ENCODE peak calls at places on chromosomes 13 and 19, in nine cellular contexts. H, K, X, W, C, R, P, L and U are unnamed samples.

GRCh38 chr19:6076675-6077463 is 33.4 kb downstream of the RFX2 start:
- DNase-seq in H (peak; percentile 91), K (no peak), X (no peak), W (no peak), C (peak; percentile 55), R (no peak), P (no peak), L (peak; percentile 71), U (no peak)

GRCh38 chr13:34708914-34709313 is 233.2 kb upstream of the NBEA start:
- DNase-seq in H (no peak), K (no peak), X (no peak), W (no peak), C (no peak), R (no peak), P (no peak), L (no peak), U (no peak)

GRCh38 chr19:7923295-7924191 is 2.4 kb downstream of the CTXN1 start:
- DNase-seq in H (no peak), K (no peak), X (no peak), W (no peak), C (peak; percentile 74), R (no peak), P (no peak), L (no peak), U (no peak)

GRCh38 chr19:12995596-12996541 is 594 bp downstream of the NFIX start:
- DNase-seq in H (peak; percentile 30), K (peak; percentile 31), X (no peak), W (no peak), C (no peak), R (peak; percentile 61), P (no peak), L (peak; percentile 72), U (no peak)

GRCh38 chr13:26948353-26948752 is 187.8 kb upstream of the GPR12 start:
- DNase-seq in H (no peak), K (no peak), X (no peak), W (no peak), C (no peak), R (no peak), P (no peak), L (no peak), U (no peak)

GRCh38 chr19:16078759-16079707 is 2.7 kb downstream of the TPM4 start:
- DNase-seq in H (peak; percentile 98), K (peak; percentile 98), X (peak; percentile 96), W (peak; percentile 87), C (peak; percentile 81), R (peak; percentile 86), P (peak; percentile 60), L (peak; percentile 94), U (no peak)

GRCh38 chr19:16889883-16890460 is 1.2 kb downstream of the F2RL3 start:
- DNase-seq in H (no peak), K (no peak), X (no peak), W (no peak), C (no peak), R (no peak), P (no peak), L (no peak), U (no peak)

GRCh38 chr19:30512748-30513389 is 140.7 kb downstream of the ZNF536 start:
- DNase-seq in H (no peak), K (no peak), X (no peak), W (no peak), C (no peak), R (no peak), P (no peak), L (no peak), U (no peak)

GRCh38 chr19:7694499-7694898 is 7.4 kb downstream of the FCER2 start:
- DNase-seq in H (no peak), K (no peak), X (no peak), W (no peak), C (no peak), R (no peak), P (no peak), L (no peak), U (no peak)

GRCh38 chr13:32472194-32472621 is 44.3 kb upstream of the N4BP2L1 start:
- DNase-seq in H (no peak), K (no peak), X (no peak), W (no peak), C (no peak), R (no peak), P (no peak), L (no peak), U (no peak)

GRCh38 chr13:32267836-32268439 is 47.2 kb downstream of the ZAR1L start:
- DNase-seq in H (no peak), K (peak; percentile 47), X (no peak), W (no peak), C (no peak), R (no peak), P (peak; percentile 93), L (no peak), U (no peak)

GRCh38 chr19:51031220-51031879 is 3.5 kb downstream of the KLK12 start:
- DNase-seq in H (no peak), K (no peak), X (no peak), W (no peak), C (no peak), R (no peak), P (no peak), L (no peak), U (no peak)

GRCh38 chr19:33394006-33394722 is 20.7 kb downstream of the CEBPG start:
- DNase-seq in H (peak; percentile 69), K (no peak), X (no peak), W (peak; percentile 87), C (peak; percentile 78), R (no peak), P (no peak), L (peak; percentile 83), U (no peak)

GRCh38 chr19:50290775-50291174 is 38.4 kb downstream of the KCNC3 start:
- DNase-seq in H (no peak), K (no peak), X (no peak), W (no peak), C (no peak), R (no peak), P (no peak), L (no peak), U (no peak)

GRCh38 chr13:52449323-52450011 is 967 bp downstream of the VPS36 start:
- DNase-seq in H (no peak), K (peak; percentile 56), X (no peak), W (no peak), C (no peak), R (no peak), P (no peak), L (no peak), U (no peak)

GRCh38 chr13:80211573-80211972 is 129.4 kb downstream of the SPRY2 start:
- DNase-seq in H (no peak), K (no peak), X (no peak), W (no peak), C (no peak), R (no peak), P (no peak), L (no peak), U (no peak)

GRCh38 chr13:80215368-80215767 is 125.6 kb downstream of the SPRY2 start:
- DNase-seq in H (peak; percentile 87), K (no peak), X (no peak), W (no peak), C (no peak), R (no peak), P (no peak), L (no peak), U (no peak)

GRCh38 chr13:80214521-80214941 is 126.4 kb downstream of the SPRY2 start:
- DNase-seq in H (peak; percentile 59), K (no peak), X (no peak), W (no peak), C (no peak), R (no peak), P (no peak), L (no peak), U (no peak)

GRCh38 chr13:80213201-80213600 is 127.7 kb downstream of the SPRY2 start:
- DNase-seq in H (no peak), K (no peak), X (no peak), W (no peak), C (no peak), R (no peak), P (no peak), L (no peak), U (no peak)

GRCh38 chr13:80214050-80214449 is 126.9 kb downstream of the SPRY2 start:
- DNase-seq in H (no peak), K (no peak), X (no peak), W (no peak), C (no peak), R (no peak), P (no peak), L (no peak), U (no peak)
- H3K27ac ChIP-seq in H (no peak overlapping the region), K (no peak overlapping the region), X (no peak overlapping the region), W (no peak overlapping the region), C (no peak overlapping the region), R (no peak overlapping the region), P (no peak overlapping the region), L (no peak overlapping the region), U (no peak overlapping the region)

GRCh38 chr13:111242585-111242984 is 77.9 kb upstream of the TEX29 start:
- DNase-seq in H (no peak), K (no peak), X (peak; percentile 75), W (no peak), C (no peak), R (no peak), P (peak; percentile 24), L (peak; percentile 38), U (no peak)
- H3K36me3 ChIP-seq in H (peaks cover 31% of the 10 kb centered on the region), K (peaks cover 19% of the 10 kb centered on the region), X (peaks cover 64% of the 10 kb centered on the region), W (peaks cover 47% of the 10 kb centered on the region), C (no peaks in the 10 kb centered on the region), R (peaks cover 86% of the 10 kb centered on the region), P (peaks cover 50% of the 10 kb centered on the region), L (peaks cover 41% of the 10 kb centered on the region), U (peaks cover 26% of the 10 kb centered on the region)

DNA sequence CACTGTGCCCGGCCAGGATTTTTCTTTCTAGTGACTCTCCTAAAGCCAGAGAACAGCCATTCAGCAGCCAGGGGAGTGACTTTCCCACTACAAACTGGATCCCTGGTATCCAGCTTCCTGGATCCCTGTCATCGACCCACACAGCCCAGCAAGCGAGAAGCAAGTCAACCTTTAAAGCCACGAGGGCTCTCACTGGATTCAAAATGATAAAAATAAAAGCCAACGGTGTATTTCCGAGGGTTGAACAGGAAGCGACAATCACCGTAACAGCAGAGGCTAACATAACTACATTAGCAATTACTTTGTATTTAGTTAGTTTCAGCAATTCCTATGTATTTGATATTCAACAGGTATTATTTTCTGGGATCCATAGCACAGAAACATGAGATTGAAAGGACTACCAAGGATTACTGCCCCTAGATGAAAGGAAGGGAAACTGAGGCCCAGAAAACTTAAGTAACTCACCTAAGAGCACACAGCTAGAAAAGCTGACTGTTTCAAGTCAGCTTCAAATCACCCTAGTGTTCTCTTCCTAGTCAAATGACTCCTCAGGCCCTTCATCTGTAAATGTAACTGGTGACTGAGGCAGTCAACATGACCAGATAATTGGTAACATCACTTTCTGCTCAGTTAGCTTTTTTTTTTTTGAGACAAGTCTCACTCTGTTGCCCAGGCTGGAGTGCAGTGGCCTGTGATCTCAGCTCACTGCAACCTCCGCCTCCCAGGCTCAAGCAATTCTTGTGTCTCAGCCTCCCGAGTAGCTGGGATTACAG is 2.7 kb downstream of the RFX1 start:
- DNase-seq in H (no peak), K (peak; percentile 28), X (no peak), W (no peak), C (no peak), R (no peak), P (no peak), L (no peak), U (no peak)
- H3K27ac ChIP-seq in H (no peak overlapping the region), K (no peak overlapping the region), X (peak overlapping the region; percentile 99), W (peak overlapping the region; percentile 100), C (peak overlapping the region; percentile 97), R (peak overlapping the region; percentile 95), P (no peak overlapping the region), L (peak overlapping the region; percentile 100), U (peak overlapping the region; percentile 99)

DNA sequence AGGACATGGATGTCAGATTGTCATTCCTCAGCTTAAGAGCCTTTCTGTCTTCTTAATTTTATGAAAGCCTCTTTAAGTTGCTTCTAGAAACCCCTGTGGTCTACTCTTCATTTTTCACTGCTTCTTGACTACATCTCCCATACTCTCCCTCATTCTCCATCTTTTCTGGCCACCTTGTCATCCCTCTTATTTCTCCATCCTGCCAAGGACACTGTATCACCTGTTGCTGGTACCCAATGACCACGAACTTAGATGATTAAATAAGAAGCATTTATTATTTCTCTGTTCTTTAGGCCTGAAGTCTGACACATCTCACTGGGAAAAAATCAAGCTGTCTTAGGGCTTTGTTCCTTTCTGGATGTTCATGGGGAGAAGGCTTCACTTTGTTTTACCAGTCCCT is 9.2 kb downstream of the ZNF223 start:
- DNase-seq in H (no peak), K (no peak), X (no peak), W (no peak), C (no peak), R (no peak), P (no peak), L (no peak), U (no peak)
- H3K36me3 ChIP-seq in H (peaks cover 49% of the 10 kb centered on the region), K (peaks cover 19% of the 10 kb centered on the region), X (peaks cover 81% of the 10 kb centered on the region), W (peaks cover 86% of the 10 kb centered on the region), C (no peaks in the 10 kb centered on the region), R (peaks cover 100% of the 10 kb centered on the region), P (peaks cover 86% of the 10 kb centered on the region), L (peaks cover 95% of the 10 kb centered on the region), U (peaks cover 72% of the 10 kb centered on the region)